ENCODE peak calls at places on chromosomes 7 and 10, in four cellular contexts. N is IMR-90, T is GM12878, S is K562. L is an unnamed sample.

GRCh38 chr7:38704041-38704547 is 72.9 kb upstream of the AMPH start:
- DNase-seq in N (peak), T (no peak), S (no peak), L (no peak)

GRCh38 chr10:124626759-124627380 is 117.3 kb downstream of the FAM53B start:
- DNase-seq in N (no peak), T (peak), S (no peak), L (no peak)

GRCh38 chr10:91536101-91536500 is 96.8 kb downstream of the PPP1R3C start:
- DNase-seq in N (peak), T (no peak), S (no peak), L (no peak)

GRCh38 chr7:94045566-94045965 is 41.4 kb upstream of the BET1 start:
- DNase-seq in N (no peak), T (no peak), S (no peak), L (no peak)

GRCh38 chr10:127148933-127149220 is 47.5 kb downstream of the INSYN2A start:
- DNase-seq in N (peak), T (no peak), S (no peak), L (no peak)

GRCh38 chr7:107659666-107660065 is 962 bp upstream of the SLC26A4 start:
- DNase-seq in N (peak), T (no peak), S (no peak), L (no peak)

GRCh38 chr10:62093863-62094291 is 174.8 kb downstream of the RTKN2 start:
- DNase-seq in N (peak), T (no peak), S (no peak), L (peak)

GRCh38 chr7:134625571-134625970 is 21.1 kb upstream of the BPGM start:
- DNase-seq in N (peak), T (no peak), S (no peak), L (no peak)

GRCh38 chr7:101952355-101953247 is 135.2 kb downstream of the CUX1 start:
- DNase-seq in N (peak), T (no peak), S (peak), L (peak)

GRCh38 chr10:84447701-84448400 is 119.5 kb downstream of the CCSER2 start:
- DNase-seq in N (no peak), T (no peak), S (no peak), L (no peak)

GRCh38 chr10:60572511-60573194 is 183.0 kb upstream of the ANK3 start:
- DNase-seq in N (peak), T (no peak), S (no peak), L (peak)

GRCh38 chr7:55409474-55410225 is 44.5 kb downstream of the LANCL2 start:
- DNase-seq in N (peak), T (peak), S (peak), L (no peak)

GRCh38 chr10:94115725-94116124 is 122.0 kb downstream of the PLCE1 start:
- DNase-seq in N (peak), T (no peak), S (no peak), L (no peak)

GRCh38 chr7:134514663-134515062 is 12.7 kb upstream of the AKR1B10 start:
- DNase-seq in N (peak), T (peak), S (peak), L (peak)

GRCh38 chr7:148672041-148672440 is 26.7 kb upstream of the CUL1 start:
- DNase-seq in N (no peak), T (no peak), S (no peak), L (no peak)

GRCh38 chr7:154789404-154789803 is 213.5 kb downstream of the PAXIP1 start:
- DNase-seq in N (no peak), T (no peak), S (no peak), L (no peak)
- TF ChIP-seq CTCF in N (no peak), T (no peak), S (peak), L (no peak)

DNA sequence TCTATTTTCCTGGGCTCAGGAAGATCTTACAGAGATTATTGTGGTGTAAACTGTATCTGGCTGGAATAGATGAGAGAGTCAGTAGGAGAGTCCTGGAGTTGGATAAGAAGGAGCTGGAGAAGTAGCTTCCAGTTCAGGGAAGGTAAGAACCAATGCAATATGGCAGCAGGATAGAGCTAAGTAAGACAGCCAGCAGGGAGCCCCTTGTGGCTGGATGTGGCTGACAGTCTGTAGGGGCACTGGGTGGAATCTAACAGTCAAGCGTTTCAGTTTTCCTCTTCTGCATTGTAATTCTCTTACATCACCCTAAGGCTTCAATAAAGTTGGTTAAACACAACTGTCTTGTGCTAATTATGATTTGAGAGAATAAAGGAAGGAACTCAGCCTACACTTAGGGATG is 105.8 kb upstream of the EEPD1 start:
- DNase-seq in N (no peak), T (no peak), S (no peak), L (no peak)
- TF ChIP-seq FOS in N (no peak), T (no peak), S (no peak), L (no peak)

GRCh38 chr10:107859065-107859464 is 694.6 kb upstream of the SORCS1 start:
- DNase-seq in N (no peak), T (no peak), S (no peak), L (no peak)
- H2AFZ ChIP-seq in N (no peak), T (no peak), S (no peak), L (no peak)

GRCh38 chr10:119252051-119252465 is 44.7 kb downstream of the GRK5 start:
- DNase-seq in N (peak), T (no peak), S (peak), L (peak)
- TF ChIP-seq CTCF in N (peak), T (no peak), S (peak), L (peak)

DNA sequence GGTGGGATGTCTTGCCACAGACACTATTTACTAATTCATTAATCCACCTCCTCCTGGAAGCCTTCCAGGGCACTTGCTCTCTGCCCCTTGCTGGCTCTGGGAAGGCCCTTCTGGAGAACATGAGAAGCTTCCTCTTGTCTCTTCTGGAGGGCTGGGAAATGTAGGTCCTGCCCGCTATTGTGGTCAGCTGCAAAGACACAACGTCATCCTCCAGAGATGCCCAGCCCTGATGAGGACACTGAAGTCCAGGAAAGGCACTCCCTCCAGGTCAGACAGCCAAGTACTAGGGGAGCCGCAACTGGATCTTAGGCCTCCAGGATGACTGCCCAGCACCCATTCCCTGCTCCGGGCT is 9.6 kb upstream of the TACR2 start:
- DNase-seq in N (no peak), T (no peak), S (no peak), L (no peak)
- TF ChIP-seq FOS in N (no peak), T (no peak), S (no peak), L (no peak)

DNA sequence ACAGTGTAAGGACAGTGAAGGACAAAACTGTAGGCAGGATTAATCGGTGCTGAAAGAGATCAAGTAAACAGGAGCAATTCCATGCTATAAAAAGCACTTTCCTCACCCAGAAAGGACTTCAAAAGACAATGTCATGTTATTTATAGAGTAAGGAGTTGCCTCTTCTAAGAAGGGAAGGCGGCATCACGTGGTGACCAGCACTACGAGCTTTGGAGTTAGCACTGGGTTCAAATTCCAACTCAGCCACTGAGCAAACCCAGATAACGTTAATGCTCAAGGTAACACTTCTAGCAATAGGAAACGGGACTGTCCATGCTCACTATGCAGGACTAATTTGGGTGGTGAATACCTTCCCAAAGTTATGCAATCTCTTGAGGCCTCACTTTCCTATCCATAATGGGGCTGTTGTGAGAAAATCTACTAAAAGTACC is 715 bp upstream of the PANK1 start:
- DNase-seq in N (no peak), T (no peak), S (no peak), L (no peak)
- H2AFZ ChIP-seq in N (peak), T (peak), S (peak), L (peak)

GRCh38 chr7:45653209-45653907 is 79.2 kb downstream of the ADCY1 start:
- DNase-seq in N (no peak), T (no peak), S (no peak), L (no peak)
- TF ChIP-seq CTCF in N (no peak), T (no peak), S (no peak), L (no peak)

GRCh38 chr7:114722562-114722961 is 199.3 kb upstream of the MDFIC start:
- DNase-seq in N (no peak), T (no peak), S (no peak), L (no peak)

GRCh38 chr7:114718861-114719260 is 203.0 kb upstream of the MDFIC start:
- DNase-seq in N (no peak), T (peak), S (no peak), L (no peak)

GRCh38 chr7:114720725-114721124 is 201.2 kb upstream of the MDFIC start:
- DNase-seq in N (no peak), T (no peak), S (no peak), L (no peak)

GRCh38 chr7:114723308-114723707 is 198.6 kb upstream of the MDFIC start:
- DNase-seq in N (no peak), T (no peak), S (no peak), L (no peak)
- TF ChIP-seq FOS in N (no peak), T (no peak), S (no peak), L (no peak)

GRCh38 chr10:3635697-3636096 is 149.3 kb downstream of the KLF6 start:
- DNase-seq in N (no peak), T (no peak), S (no peak), L (no peak)
- H2AFZ ChIP-seq in N (no peak), T (no peak), S (no peak), L (no peak)